ENCODE peak calls at places on chromosomes 6 and 20, in ten cellular contexts. U is T-cell; L is stimulated activated CD4-positive, alpha-beta T cell treated with anti-CD3 and anti-CD28 coated beads, Interleukin-1b, Interleukin-23, amount 100 ng/mL, for 48 hours; T is lower leg skin; Q is endothelial cell of umbilical vein; X is NCI-H146; P is GM23248; S is esophagus squamous epithelium; V is heart right ventricle; A is A549. I is an unnamed sample.

GRCh38 chr20:34493646-34494045 is 22.6 kb upstream of the DYNLRB1 start:
- DNase-seq in A (no peak), T (no peak), U (no peak), X (no peak), L (no peak), Q (no peak), S (no peak), V (no peak), P (no peak), I (no peak)

GRCh38 chr6:159842035-159842434 is 42.0 kb downstream of the PNLDC1 start:
- DNase-seq in L (no peak), X (no peak), A (peak; percentile 33), T (no peak), V (no peak), Q (no peak), P (peak; percentile 38), S (no peak), U (no peak), I (no peak)

GRCh38 chr20:46401478-46401860 is 4.9 kb downstream of the ELMO2 start:
- DNase-seq in A (no peak), V (no peak), L (no peak), X (no peak), S (no peak), T (no peak), U (no peak), Q (no peak), P (no peak), I (no peak)

GRCh38 chr6:134880487-134881190 is 69.3 kb downstream of the ALDH8A1 start:
- DNase-seq in L (no peak), X (no peak), T (no peak), U (no peak), V (no peak), Q (no peak), A (no peak), P (peak; percentile 47), S (no peak), I (no peak)

GRCh38 chr6:29627762-29628418 is 5.1 kb downstream of the GABBR1 start:
- DNase-seq in X (peak; percentile 88), Q (peak; percentile 80), T (peak; percentile 95), P (peak; percentile 84), U (peak; percentile 40), V (peak; percentile 80), A (peak; percentile 57), L (peak; percentile 25), S (no peak), I (peak; percentile 81)

GRCh38 chr6:148239215-148239614 is 103.4 kb upstream of the SASH1 start:
- DNase-seq in T (no peak), V (no peak), Q (no peak), L (no peak), U (no peak), X (no peak), S (no peak), A (no peak), P (no peak), I (no peak)

GRCh38 chr20:3796477-3797225 is 541 bp downstream of the CDC25B start:
- DNase-seq in A (no peak), S (no peak), T (no peak), U (no peak), P (no peak), L (no peak), Q (no peak), V (no peak), X (no peak), I (no peak)

GRCh38 chr6:119348308-119349040 is 1.1 kb downstream of the MAN1A1 start:
- DNase-seq in T (peak; percentile 86), A (no peak), L (peak; percentile 42), X (peak; percentile 24), S (no peak), P (peak; percentile 55), Q (peak; percentile 30), U (peak; percentile 23), V (peak; percentile 34), I (no peak)

GRCh38 chr20:62728028-62728780 is 19.6 kb downstream of the NTSR1 start:
- DNase-seq in L (no peak), Q (no peak), X (no peak), T (no peak), S (no peak), V (no peak), P (no peak), U (no peak), A (no peak), I (no peak)

GRCh38 chr6:11785449-11785951 is 6.9 kb upstream of the ADTRP start:
- DNase-seq in P (no peak), U (no peak), L (peak; percentile 39), A (no peak), S (no peak), T (no peak), X (no peak), Q (no peak), V (no peak), I (no peak)

GRCh38 chr6:48766349-48766748 is 655.4 kb upstream of the PTCHD4 start:
- DNase-seq in V (no peak), L (no peak), Q (no peak), P (peak; percentile 77), T (no peak), X (peak; percentile 1), S (no peak), A (peak; percentile 62), U (no peak), I (peak; percentile 23)

GRCh38 chr20:51768759-51769517 is 748 bp upstream of the ATP9A start:
- DNase-seq in X (peak; percentile 32), A (no peak), Q (peak; percentile 21), P (peak; percentile 20), U (no peak), S (no peak), T (no peak), L (peak; percentile 5), V (no peak), I (no peak)

GRCh38 chr6:130018292-130018829 is at the start of gene L3MBTL3:
- DNase-seq in Q (peak; percentile 91), V (peak; percentile 92), P (peak; percentile 85), T (peak; percentile 97), S (peak; percentile 43), L (peak; percentile 84), X (peak; percentile 92), A (peak; percentile 70), U (peak; percentile 88), I (peak; percentile 62)

GRCh38 chr6:11043961-11044711 is at the start of gene ELOVL2:
- DNase-seq in X (peak; percentile 76), V (peak; percentile 49), Q (peak; percentile 14), S (no peak), A (peak; percentile 56), L (peak; percentile 7), U (peak; percentile 2), P (peak; percentile 74), T (no peak), I (peak; percentile 63)

GRCh38 chr6:41779336-41779735 is 364 bp downstream of the FRS3 start:
- DNase-seq in L (no peak), U (no peak), A (no peak), P (peak; percentile 11), V (no peak), T (no peak), Q (peak; percentile 17), S (no peak), X (no peak), I (no peak)

GRCh38 chr6:74044417-74045096 is 348.6 kb downstream of the CD109 start:
- DNase-seq in V (no peak), T (no peak), Q (no peak), S (no peak), U (no peak), L (no peak), A (peak; percentile 4), X (no peak), P (peak; percentile 52), I (no peak)

GRCh38 chr20:10239954-10240353 is 21.3 kb downstream of the SNAP25 start:
- DNase-seq in V (no peak), A (peak; percentile 84), T (no peak), L (no peak), S (no peak), X (peak; percentile 61), Q (peak; percentile 29), P (no peak), U (no peak), I (peak; percentile 10)

GRCh38 chr6:22737331-22737730 is 168.0 kb downstream of the HDGFL1 start:
- DNase-seq in A (peak; percentile 34), S (no peak), U (no peak), X (peak; percentile 37), Q (peak; percentile 52), T (no peak), V (no peak), P (peak; percentile 29), L (no peak), I (no peak)

GRCh38 chr20:61507778-61508177 is 255.7 kb downstream of the CDH4 start:
- DNase-seq in V (no peak), X (no peak), P (no peak), A (no peak), T (no peak), U (no peak), Q (no peak), S (no peak), L (no peak), I (no peak)

GRCh38 chr6:133992992-133993682 is 40.1 kb downstream of the TBPL1 start:
- DNase-seq in P (no peak), Q (no peak), A (no peak), T (no peak), L (no peak), V (no peak), X (no peak), S (no peak), U (no peak), I (no peak)

GRCh38 chr6:54013966-54014365 is 97.3 kb upstream of the MLIP start:
- DNase-seq in P (no peak), L (no peak), A (no peak), V (no peak), X (no peak), U (no peak), Q (no peak), S (no peak), T (no peak), I (no peak)

GRCh38 chr6:18269253-18269652 is 4.9 kb upstream of the DEK start:
- DNase-seq in Q (no peak), U (no peak), T (no peak), V (no peak), S (no peak), L (no peak), A (no peak), X (peak; percentile 54), P (peak; percentile 59), I (peak; percentile 42)

GRCh38 chr6:2831392-2831791 is 10.3 kb downstream of the SERPINB1 start:
- DNase-seq in X (no peak), T (no peak), U (no peak), V (no peak), Q (no peak), P (peak; percentile 9), A (no peak), S (no peak), L (no peak), I (no peak)

GRCh38 chr20:33773412-33774089 is 37.6 kb upstream of the CHMP4B start:
- DNase-seq in S (no peak), P (no peak), L (peak; percentile 57), V (no peak), X (no peak), T (no peak), A (no peak), U (no peak), Q (no peak), I (no peak)

GRCh38 chr6:147974376-147974775 is 368.3 kb upstream of the SASH1 start:
- DNase-seq in L (no peak), Q (no peak), U (no peak), V (no peak), X (peak; percentile 70), S (no peak), P (no peak), T (no peak), A (peak; percentile 9), I (no peak)

GRCh38 chr6:140183881-140184280 is 809.4 kb upstream of the CITED2 start:
- DNase-seq in T (no peak), Q (no peak), L (no peak), A (no peak), U (no peak), S (no peak), P (peak; percentile 57), X (no peak), V (no peak), I (no peak)

GRCh38 chr20:19688031-19688806 is 69.8 kb upstream of the RIN2 start:
- DNase-seq in L (no peak), A (peak; percentile 89), U (no peak), P (peak; percentile 94), Q (peak; percentile 60), X (peak; percentile 69), S (no peak), T (peak; percentile 90), V (peak; percentile 76), I (peak; percentile 88)

GRCh38 chr6:129801909-129802308 is 59.2 kb downstream of the TMEM244 start:
- DNase-seq in S (no peak), P (no peak), V (no peak), A (no peak), X (no peak), Q (no peak), T (no peak), L (no peak), U (no peak), I (no peak)

I was measured in H54.